ENCODE peak calls at places on chromosomes 1 and 21, in ten cellular contexts. One of them, this sample, is unnamed.

GRCh38 chr1:208203127-208203847 is 40.9 kb downstream of the PLXNA2 start:
- DNase-seq in lung: peak
- DNase-seq in AG09309: no peak
- DNase-seq in Peyer's patch: peak
- DNase-seq in IMR-90: peak
- DNase-seq in K562: no peak
- DNase-seq in body of pancreas: peak
- DNase-seq in heart right ventricle: peak
- DNase-seq in cardiac muscle cell: peak
- DNase-seq in CD8-positive, alpha-beta T cell: no peak
- DNase-seq in this sample: peak

GRCh38 chr1:112509005-112509659 is 367 bp downstream of the WNT2B start:
- DNase-seq in lung: no peak
- DNase-seq in AG09309: no peak
- DNase-seq in Peyer's patch: peak
- DNase-seq in IMR-90: no peak
- DNase-seq in K562: no peak
- DNase-seq in body of pancreas: peak
- DNase-seq in heart right ventricle: no peak
- DNase-seq in cardiac muscle cell: no peak
- DNase-seq in CD8-positive, alpha-beta T cell: no peak
- DNase-seq in this sample: no peak

GRCh38 chr1:24990136-24990535 is 60.1 kb upstream of the RUNX3 start:
- DNase-seq in lung: no peak
- DNase-seq in AG09309: no peak
- DNase-seq in Peyer's patch: no peak
- DNase-seq in IMR-90: no peak
- DNase-seq in K562: peak
- DNase-seq in body of pancreas: no peak
- DNase-seq in heart right ventricle: no peak
- DNase-seq in cardiac muscle cell: no peak
- DNase-seq in CD8-positive, alpha-beta T cell: no peak
- DNase-seq in this sample: no peak

GRCh38 chr1:2415337-2415736 is 3.0 kb upstream of the PEX10 start:
- DNase-seq in lung: no peak
- DNase-seq in AG09309: no peak
- DNase-seq in Peyer's patch: no peak
- DNase-seq in IMR-90: no peak
- DNase-seq in K562: no peak
- DNase-seq in body of pancreas: no peak
- DNase-seq in heart right ventricle: no peak
- DNase-seq in cardiac muscle cell: no peak
- DNase-seq in CD8-positive, alpha-beta T cell: no peak
- DNase-seq in this sample: no peak

GRCh38 chr1:209844695-209845404 is 17.1 kb downstream of the UTP25 start:
- DNase-seq in lung: no peak
- DNase-seq in AG09309: no peak
- DNase-seq in Peyer's patch: no peak
- DNase-seq in IMR-90: no peak
- DNase-seq in K562: no peak
- DNase-seq in body of pancreas: no peak
- DNase-seq in heart right ventricle: no peak
- DNase-seq in cardiac muscle cell: peak
- DNase-seq in CD8-positive, alpha-beta T cell: no peak
- DNase-seq in this sample: no peak

GRCh38 chr21:39083377-39084008 is 99.8 kb downstream of the PSMG1 start:
- DNase-seq in lung: peak
- DNase-seq in AG09309: no peak
- DNase-seq in Peyer's patch: peak
- DNase-seq in IMR-90: no peak
- DNase-seq in K562: no peak
- DNase-seq in body of pancreas: no peak
- DNase-seq in heart right ventricle: no peak
- DNase-seq in cardiac muscle cell: peak
- DNase-seq in CD8-positive, alpha-beta T cell: no peak
- DNase-seq in this sample: no peak

GRCh38 chr1:196608401-196609113 is at the start of gene KCNT2:
- DNase-seq in lung: peak
- DNase-seq in AG09309: no peak
- DNase-seq in Peyer's patch: peak
- DNase-seq in IMR-90: peak
- DNase-seq in K562: peak
- DNase-seq in body of pancreas: peak
- DNase-seq in heart right ventricle: peak
- DNase-seq in cardiac muscle cell: peak
- DNase-seq in CD8-positive, alpha-beta T cell: no peak
- DNase-seq in this sample: peak

GRCh38 chr1:201241716-201242115 is 41.6 kb upstream of the PKP1 start:
- DNase-seq in lung: no peak
- DNase-seq in AG09309: no peak
- DNase-seq in Peyer's patch: no peak
- DNase-seq in IMR-90: no peak
- DNase-seq in K562: no peak
- DNase-seq in body of pancreas: no peak
- DNase-seq in heart right ventricle: no peak
- DNase-seq in cardiac muscle cell: no peak
- DNase-seq in CD8-positive, alpha-beta T cell: no peak
- DNase-seq in this sample: no peak

GRCh38 chr1:166064324-166064926 is 102.4 kb downstream of the FAM78B start:
- DNase-seq in lung: no peak
- DNase-seq in AG09309: no peak
- DNase-seq in Peyer's patch: no peak
- DNase-seq in IMR-90: no peak
- DNase-seq in K562: no peak
- DNase-seq in body of pancreas: no peak
- DNase-seq in heart right ventricle: no peak
- DNase-seq in cardiac muscle cell: no peak
- DNase-seq in CD8-positive, alpha-beta T cell: no peak
- DNase-seq in this sample: no peak

GRCh38 chr1:180080439-180080838 is 74.2 kb upstream of the QSOX1 start:
- DNase-seq in lung: no peak
- DNase-seq in AG09309: no peak
- DNase-seq in Peyer's patch: no peak
- DNase-seq in IMR-90: no peak
- DNase-seq in K562: peak
- DNase-seq in body of pancreas: no peak
- DNase-seq in heart right ventricle: no peak
- DNase-seq in cardiac muscle cell: no peak
- DNase-seq in CD8-positive, alpha-beta T cell: no peak
- DNase-seq in this sample: no peak

GRCh38 chr1:185139231-185139630 is 17.5 kb downstream of the TRMT1L start:
- DNase-seq in lung: no peak
- DNase-seq in AG09309: no peak
- DNase-seq in Peyer's patch: no peak
- DNase-seq in IMR-90: no peak
- DNase-seq in K562: no peak
- DNase-seq in body of pancreas: no peak
- DNase-seq in heart right ventricle: no peak
- DNase-seq in cardiac muscle cell: no peak
- DNase-seq in CD8-positive, alpha-beta T cell: no peak
- DNase-seq in this sample: peak

GRCh38 chr21:45284456-45284741 is 3.3 kb downstream of the POFUT2 start:
- DNase-seq in lung: no peak
- DNase-seq in AG09309: no peak
- DNase-seq in Peyer's patch: no peak
- DNase-seq in IMR-90: no peak
- DNase-seq in K562: no peak
- DNase-seq in body of pancreas: no peak
- DNase-seq in heart right ventricle: no peak
- DNase-seq in cardiac muscle cell: no peak
- DNase-seq in CD8-positive, alpha-beta T cell: no peak
- DNase-seq in this sample: no peak

GRCh38 chr1:101284021-101284420 is 47.2 kb downstream of the S1PR1 start:
- DNase-seq in lung: no peak
- DNase-seq in AG09309: no peak
- DNase-seq in Peyer's patch: no peak
- DNase-seq in IMR-90: no peak
- DNase-seq in K562: no peak
- DNase-seq in body of pancreas: no peak
- DNase-seq in heart right ventricle: no peak
- DNase-seq in cardiac muscle cell: no peak
- DNase-seq in CD8-positive, alpha-beta T cell: peak
- DNase-seq in this sample: no peak

GRCh38 chr21:35138665-35139381 is 89.7 kb upstream of the RUNX1 start:
- DNase-seq in lung: no peak
- DNase-seq in AG09309: no peak
- DNase-seq in Peyer's patch: peak
- DNase-seq in IMR-90: peak
- DNase-seq in K562: peak
- DNase-seq in body of pancreas: no peak
- DNase-seq in heart right ventricle: no peak
- DNase-seq in cardiac muscle cell: peak
- DNase-seq in CD8-positive, alpha-beta T cell: peak
- DNase-seq in this sample: peak

GRCh38 chr1:39129514-39129913 is 75.0 kb upstream of the MACF1 start:
- DNase-seq in lung: no peak
- DNase-seq in AG09309: no peak
- DNase-seq in Peyer's patch: no peak
- DNase-seq in IMR-90: peak
- DNase-seq in K562: no peak
- DNase-seq in body of pancreas: no peak
- DNase-seq in heart right ventricle: no peak
- DNase-seq in cardiac muscle cell: peak
- DNase-seq in CD8-positive, alpha-beta T cell: no peak
- DNase-seq in this sample: no peak

GRCh38 chr1:15749399-15750291 is 7.3 kb downstream of the TMEM82 start:
- DNase-seq in lung: no peak
- DNase-seq in AG09309: no peak
- DNase-seq in Peyer's patch: no peak
- DNase-seq in IMR-90: no peak
- DNase-seq in K562: no peak
- DNase-seq in body of pancreas: no peak
- DNase-seq in heart right ventricle: no peak
- DNase-seq in cardiac muscle cell: peak
- DNase-seq in CD8-positive, alpha-beta T cell: no peak
- DNase-seq in this sample: no peak

GRCh38 chr1:234743866-234744581 is 134.0 kb upstream of the IRF2BP2 start:
- DNase-seq in lung: no peak
- DNase-seq in AG09309: no peak
- DNase-seq in Peyer's patch: no peak
- DNase-seq in IMR-90: peak
- DNase-seq in K562: no peak
- DNase-seq in body of pancreas: no peak
- DNase-seq in heart right ventricle: no peak
- DNase-seq in cardiac muscle cell: peak
- DNase-seq in CD8-positive, alpha-beta T cell: no peak
- DNase-seq in this sample: peak

GRCh38 chr1:204545881-204546280 is 29.7 kb downstream of the MDM4 start:
- DNase-seq in lung: no peak
- DNase-seq in AG09309: no peak
- DNase-seq in Peyer's patch: no peak
- DNase-seq in IMR-90: no peak
- DNase-seq in K562: no peak
- DNase-seq in body of pancreas: no peak
- DNase-seq in heart right ventricle: no peak
- DNase-seq in cardiac muscle cell: no peak
- DNase-seq in CD8-positive, alpha-beta T cell: no peak
- DNase-seq in this sample: no peak

GRCh38 chr21:32087452-32087851 is 191.4 kb downstream of the MIS18A start:
- DNase-seq in lung: no peak
- DNase-seq in AG09309: no peak
- DNase-seq in Peyer's patch: no peak
- DNase-seq in IMR-90: no peak
- DNase-seq in K562: no peak
- DNase-seq in body of pancreas: no peak
- DNase-seq in heart right ventricle: no peak
- DNase-seq in cardiac muscle cell: no peak
- DNase-seq in CD8-positive, alpha-beta T cell: no peak
- DNase-seq in this sample: no peak

GRCh38 chr1:8023995-8024313 is 2.2 kb downstream of the ERRFI1 start:
- DNase-seq in lung: no peak
- DNase-seq in AG09309: no peak
- DNase-seq in Peyer's patch: no peak
- DNase-seq in IMR-90: no peak
- DNase-seq in K562: no peak
- DNase-seq in body of pancreas: no peak
- DNase-seq in heart right ventricle: no peak
- DNase-seq in cardiac muscle cell: no peak
- DNase-seq in CD8-positive, alpha-beta T cell: no peak
- DNase-seq in this sample: no peak
- H3K4me3 ChIP-seq in lung: no peak
- H3K4me3 ChIP-seq in AG09309: no peak
- H3K4me3 ChIP-seq in Peyer's patch: no peak
- H3K4me3 ChIP-seq in IMR-90: peak
- H3K4me3 ChIP-seq in K562: no peak
- H3K4me3 ChIP-seq in body of pancreas: peak
- H3K4me3 ChIP-seq in heart right ventricle: no peak
- H3K4me3 ChIP-seq in cardiac muscle cell: no peak
- H3K4me3 ChIP-seq in CD8-positive, alpha-beta T cell: no peak
- H3K4me3 ChIP-seq in this sample: peak

GRCh38 chr21:28235169-28235892 is 757.3 kb downstream of the LTN1 start:
- DNase-seq in lung: no peak
- DNase-seq in AG09309: no peak
- DNase-seq in Peyer's patch: no peak
- DNase-seq in IMR-90: no peak
- DNase-seq in K562: no peak
- DNase-seq in body of pancreas: peak
- DNase-seq in heart right ventricle: no peak
- DNase-seq in cardiac muscle cell: peak
- DNase-seq in CD8-positive, alpha-beta T cell: no peak
- DNase-seq in this sample: no peak
- TF ChIP-seq CTCF in lung: no peak
- TF ChIP-seq CTCF in AG09309: peak
- TF ChIP-seq CTCF in Peyer's patch: no peak
- TF ChIP-seq CTCF in IMR-90: peak
- TF ChIP-seq CTCF in K562: no peak
- TF ChIP-seq CTCF in body of pancreas: peak
- TF ChIP-seq CTCF in heart right ventricle: peak
- TF ChIP-seq CTCF in cardiac muscle cell: peak
- TF ChIP-seq CTCF in CD8-positive, alpha-beta T cell: no peak
- TF ChIP-seq CTCF in this sample: peak

GRCh38 chr1:30908446-30908885 is at the start of gene SDC3:
- DNase-seq in lung: no peak
- DNase-seq in AG09309: no peak
- DNase-seq in Peyer's patch: no peak
- DNase-seq in IMR-90: no peak
- DNase-seq in K562: peak
- DNase-seq in body of pancreas: peak
- DNase-seq in heart right ventricle: no peak
- DNase-seq in cardiac muscle cell: peak
- DNase-seq in CD8-positive, alpha-beta T cell: no peak
- DNase-seq in this sample: no peak
- H3K4me3 ChIP-seq in lung: peak
- H3K4me3 ChIP-seq in AG09309: peak
- H3K4me3 ChIP-seq in Peyer's patch: peak
- H3K4me3 ChIP-seq in IMR-90: peak
- H3K4me3 ChIP-seq in K562: peak
- H3K4me3 ChIP-seq in body of pancreas: no peak
- H3K4me3 ChIP-seq in heart right ventricle: peak
- H3K4me3 ChIP-seq in cardiac muscle cell: peak
- H3K4me3 ChIP-seq in CD8-positive, alpha-beta T cell: no peak
- H3K4me3 ChIP-seq in this sample: peak

GRCh38 chr1:3907031-3907534 is 7.0 kb upstream of the C1orf174 start:
- DNase-seq in lung: no peak
- DNase-seq in AG09309: no peak
- DNase-seq in Peyer's patch: no peak
- DNase-seq in IMR-90: no peak
- DNase-seq in K562: peak
- DNase-seq in body of pancreas: peak
- DNase-seq in heart right ventricle: no peak
- DNase-seq in cardiac muscle cell: no peak
- DNase-seq in CD8-positive, alpha-beta T cell: no peak
- DNase-seq in this sample: no peak
- TF ChIP-seq CTCF in lung: no peak
- TF ChIP-seq CTCF in AG09309: no peak
- TF ChIP-seq CTCF in Peyer's patch: no peak
- TF ChIP-seq CTCF in IMR-90: no peak
- TF ChIP-seq CTCF in K562: peak
- TF ChIP-seq CTCF in body of pancreas: no peak
- TF ChIP-seq CTCF in heart right ventricle: no peak
- TF ChIP-seq CTCF in cardiac muscle cell: no peak
- TF ChIP-seq CTCF in CD8-positive, alpha-beta T cell: no peak
- TF ChIP-seq CTCF in this sample: no peak

GRCh38 chr1:27428316-27429028 is 36.0 kb downstream of the GPR3 start:
- DNase-seq in lung: no peak
- DNase-seq in AG09309: no peak
- DNase-seq in Peyer's patch: no peak
- DNase-seq in IMR-90: no peak
- DNase-seq in K562: peak
- DNase-seq in body of pancreas: peak
- DNase-seq in heart right ventricle: peak
- DNase-seq in cardiac muscle cell: peak
- DNase-seq in CD8-positive, alpha-beta T cell: no peak
- DNase-seq in this sample: no peak
- H3K4me3 ChIP-seq in lung: no peak
- H3K4me3 ChIP-seq in AG09309: no peak
- H3K4me3 ChIP-seq in Peyer's patch: no peak
- H3K4me3 ChIP-seq in IMR-90: no peak
- H3K4me3 ChIP-seq in K562: no peak
- H3K4me3 ChIP-seq in body of pancreas: no peak
- H3K4me3 ChIP-seq in heart right ventricle: peak
- H3K4me3 ChIP-seq in cardiac muscle cell: no peak
- H3K4me3 ChIP-seq in CD8-positive, alpha-beta T cell: peak
- H3K4me3 ChIP-seq in this sample: no peak

This sample was measured in astrocyte of the cerebellum.